ENCODE peak calls at places on chromosomes 2 and 18, in nine cellular contexts. J, P, V, G, Y, E, A, L and O are unnamed samples.

GRCh38 chr18:36284671-36285295 is 12.7 kb upstream of the FHOD3 start:
- DNase-seq in J (peak), P (peak), V (no peak), G (no peak), Y (peak), E (peak), A (peak), L (peak), O (peak)

GRCh38 chr2:190528521-190529001 is 6.0 kb downstream of the NEMP2 start:
- DNase-seq in J (no peak), P (no peak), V (no peak), G (no peak), Y (no peak), E (no peak), A (no peak), L (no peak), O (no peak)

GRCh38 chr2:138707424-138708074 is 72.6 kb downstream of the NXPH2 start:
- DNase-seq in J (no peak), P (no peak), V (no peak), G (no peak), Y (no peak), E (no peak), A (no peak), L (no peak), O (no peak)

GRCh38 chr2:133667085-133667484 is 98.8 kb upstream of the NCKAP5 start:
- DNase-seq in J (no peak), P (no peak), V (no peak), G (no peak), Y (no peak), E (no peak), A (no peak), L (no peak), O (no peak)

GRCh38 chr2:105042189-105042588 is 4.3 kb downstream of the MRPS9 start:
- DNase-seq in J (no peak), P (no peak), V (no peak), G (no peak), Y (no peak), E (no peak), A (no peak), L (no peak), O (no peak)

GRCh38 chr2:55019547-55020258 is 30.5 kb downstream of the RTN4 start:
- DNase-seq in J (no peak), P (no peak), V (no peak), G (no peak), Y (no peak), E (no peak), A (no peak), L (no peak), O (no peak)

GRCh38 chr2:157497603-157498314 is 53.9 kb upstream of the CYTIP start:
- DNase-seq in J (no peak), P (no peak), V (no peak), G (no peak), Y (no peak), E (peak), A (peak), L (peak), O (no peak)

GRCh38 chr2:189599245-189599644 is 18.7 kb upstream of the SLC40A1 start:
- DNase-seq in J (no peak), P (no peak), V (no peak), G (no peak), Y (no peak), E (no peak), A (no peak), L (no peak), O (no peak)

GRCh38 chr2:223801702-223802101 is 35.7 kb downstream of the AP1S3 start:
- DNase-seq in J (no peak), P (no peak), V (no peak), G (no peak), Y (no peak), E (no peak), A (no peak), L (no peak), O (no peak)

GRCh38 chr18:58934933-58935577 is 70.4 kb downstream of the ZNF532 start:
- DNase-seq in J (no peak), P (no peak), V (no peak), G (no peak), Y (no peak), E (no peak), A (no peak), L (no peak), O (no peak)

GRCh38 chr2:141468746-141469145 is 662.1 kb downstream of the LRP1B start:
- DNase-seq in J (peak), P (no peak), V (no peak), G (no peak), Y (no peak), E (peak), A (no peak), L (no peak), O (no peak)